ENCODE peak calls at places on chromosomes 6 and 20, in six cellular contexts. G, V, L, I, K and U are unnamed samples.

GRCh38 chr20:46200582-46201570 is 82.8 kb downstream of the CD40 start:
- DNase-seq in G (no peak), V (no peak), L (peak; percentile 22), I (no peak), K (no peak), U (no peak)

GRCh38 chr6:142569676-142570075 is 267.9 kb downstream of the ADGRG6 start:
- DNase-seq in G (peak; percentile 15), V (no peak), L (no peak), I (no peak), K (peak; percentile 19), U (no peak)

GRCh38 chr6:75932067-75932466 is 140.4 kb downstream of the IMPG1 start:
- DNase-seq in G (peak; percentile 49), V (no peak), L (peak; percentile 54), I (no peak), K (peak; percentile 45), U (peak; percentile 39)

GRCh38 chr20:58251979-58252591 is 23.6 kb upstream of the ANKRD60 start:
- DNase-seq in G (peak; percentile 88), V (peak; percentile 97), L (peak; percentile 85), I (no peak), K (peak; percentile 80), U (peak; percentile 87)

GRCh38 chr20:853406-853996 is 20.0 kb downstream of the FAM110A start:
- DNase-seq in G (no peak), V (no peak), L (no peak), I (no peak), K (no peak), U (no peak)

GRCh38 chr20:56689852-56690485 is 60.9 kb downstream of the TFAP2C start:
- DNase-seq in G (no peak), V (no peak), L (no peak), I (no peak), K (no peak), U (no peak)

GRCh38 chr20:17610566-17611289 is 40.9 kb downstream of the DSTN start:
- DNase-seq in G (no peak), V (no peak), L (no peak), I (no peak), K (peak; percentile 31), U (no peak)

GRCh38 chr20:32439132-32439829 is 81.2 kb downstream of the ASXL1 start:
- DNase-seq in G (no peak), V (no peak), L (peak; percentile 20), I (no peak), K (no peak), U (peak; percentile 97)

GRCh38 chr6:82040405-82041221 is 206.9 kb downstream of the IBTK start:
- DNase-seq in G (peak; percentile 46), V (peak; percentile 6), L (peak; percentile 37), I (peak; percentile 7), K (peak; percentile 72), U (peak; percentile 56)

GRCh38 chr20:44785768-44786167 is 24.6 kb downstream of the RIMS4 start:
- DNase-seq in G (no peak), V (peak; percentile 36), L (no peak), I (no peak), K (no peak), U (no peak)

GRCh38 chr6:152246554-152247337 is 390.4 kb downstream of the SYNE1 start:
- DNase-seq in G (no peak), V (no peak), L (no peak), I (no peak), K (no peak), U (no peak)

GRCh38 chr6:94270040-94270689 is 850.8 kb upstream of the EPHA7 start:
- DNase-seq in G (no peak), V (no peak), L (no peak), I (no peak), K (no peak), U (peak; percentile 11)

GRCh38 chr6:145012039-145012662 is 723.2 kb downstream of the EPM2A start:
- DNase-seq in G (no peak), V (no peak), L (no peak), I (no peak), K (no peak), U (no peak)

GRCh38 chr6:161094904-161095440 is 103.4 kb downstream of the MAP3K4 start:
- DNase-seq in G (no peak), V (no peak), L (no peak), I (no peak), K (no peak), U (peak; percentile 35)

GRCh38 chr6:43297644-43298564 is at the start of gene SLC22A7:
- DNase-seq in G (peak; percentile 60), V (no peak), L (no peak), I (no peak), K (no peak), U (no peak)

GRCh38 chr6:44453146-44453545 is 65.6 kb downstream of the CDC5L start:
- DNase-seq in G (no peak), V (no peak), L (no peak), I (no peak), K (no peak), U (no peak)

GRCh38 chr20:18428490-18429173 is 38.2 kb downstream of the DZANK1 start:
- DNase-seq in G (peak; percentile 64), V (no peak), L (no peak), I (no peak), K (peak; percentile 73), U (no peak)

GRCh38 chr6:115932481-115932880 is 128.2 kb downstream of the FRK start:
- DNase-seq in G (no peak), V (no peak), L (no peak), I (no peak), K (no peak), U (no peak)

GRCh38 chr20:33660685-33661058 is 1.5 kb upstream of the C20orf144 start:
- DNase-seq in G (no peak), V (no peak), L (no peak), I (no peak), K (no peak), U (no peak)

GRCh38 chr20:4949833-4950178 is 51.5 kb downstream of the SLC23A2 start:
- DNase-seq in G (peak; percentile 30), V (peak; percentile 60), L (no peak), I (no peak), K (peak; percentile 46), U (peak; percentile 58)

GRCh38 chr20:7516631-7517051 is 423.6 kb downstream of the HAO1 start:
- DNase-seq in G (no peak), V (no peak), L (no peak), I (no peak), K (no peak), U (no peak)

GRCh38 chr6:30396833-30397479 is 52.0 kb downstream of the RPP21 start:
- DNase-seq in G (peak; percentile 58), V (peak; percentile 80), L (peak; percentile 90), I (peak; percentile 9), K (peak; percentile 72), U (peak; percentile 76)

GRCh38 chr6:84016029-84016428 is 17.5 kb upstream of the MRAP2 start:
- DNase-seq in G (no peak), V (no peak), L (no peak), I (no peak), K (no peak), U (no peak)

GRCh38 chr20:50762435-50763201 is 31.2 kb downstream of the PARD6B start:
- DNase-seq in G (peak; percentile 34), V (peak; percentile 51), L (no peak), I (no peak), K (no peak), U (no peak)

GRCh38 chr20:10864076-10864672 is 190.4 kb upstream of the JAG1 start:
- DNase-seq in G (no peak), V (no peak), L (no peak), I (no peak), K (no peak), U (peak; percentile 8)

GRCh38 chr6:116387374-116387773 is 16.6 kb downstream of the DSE start:
- DNase-seq in G (no peak), V (no peak), L (no peak), I (no peak), K (peak; percentile 43), U (peak; percentile 50)

GRCh38 chr6:45533394-45533793 is 155.7 kb upstream of the SUPT3H start:
- DNase-seq in G (no peak), V (no peak), L (no peak), I (no peak), K (no peak), U (no peak)

GRCh38 chr6:33213166-33213988 is 5.1 kb downstream of the RING1 start:
- DNase-seq in G (no peak), V (no peak), L (no peak), I (no peak), K (no peak), U (peak; percentile 65)

GRCh38 chr6:31246051-31246495 is 25.8 kb downstream of the HLA-C start:
- DNase-seq in G (peak; percentile 68), V (no peak), L (no peak), I (no peak), K (peak; percentile 66), U (no peak)

GRCh38 chr6:97133071-97133470 is 149.9 kb downstream of the MMS22L start:
- DNase-seq in G (no peak), V (no peak), L (peak; percentile 3), I (no peak), K (no peak), U (no peak)

GRCh38 chr6:26195376-26195923 is 108.2 kb downstream of the HFE start:
- DNase-seq in G (peak; percentile 94), V (no peak), L (peak; percentile 91), I (peak; percentile 70), K (peak; percentile 96), U (peak; percentile 94)

GRCh38 chr6:8888468-8888867 is 453.1 kb upstream of the SLC35B3 start:
- DNase-seq in G (peak; percentile 16), V (no peak), L (peak; percentile 1), I (no peak), K (no peak), U (peak; percentile 60)

GRCh38 chr6:145271086-145271485 is 464.2 kb downstream of the EPM2A start:
- DNase-seq in G (no peak), V (no peak), L (no peak), I (no peak), K (no peak), U (no peak)

GRCh38 chr6:28923318-28924102 is at the start of gene TRIM27:
- DNase-seq in G (peak; percentile 88), V (peak; percentile 75), L (peak; percentile 97), I (peak; percentile 34), K (peak; percentile 85), U (peak; percentile 96)
- TF ChIP-seq MYC in G (peak; percentile 98), V (peak; percentile 24), L (peak; percentile 65), I (peak; percentile 44), K (peak; percentile 82), U (peak; percentile 96)

GRCh38 chr20:49318091-49318429 is 40.2 kb upstream of the ZNFX1 start:
- DNase-seq in G (no peak), V (no peak), L (no peak), I (no peak), K (no peak), U (no peak)
- H3K4me3 ChIP-seq in G (no peak overlapping the region), V (peak overlapping the region; percentile 44), L (no peak overlapping the region), I (no peak overlapping the region), K (no peak overlapping the region), U (no peak overlapping the region)

GRCh38 chr6:112235956-112236355 is 18.4 kb downstream of the LAMA4 start:
- DNase-seq in G (no peak), V (no peak), L (no peak), I (no peak), K (peak; percentile 86), U (peak; percentile 39)
- TF ChIP-seq MYC in G (no peak), V (no peak), L (no peak), I (no peak), K (no peak), U (no peak)

GRCh38 chr6:27279513-27280063 is 32.1 kb downstream of the PRSS16 start:
- DNase-seq in G (no peak), V (no peak), L (peak; percentile 69), I (no peak), K (no peak), U (no peak)
- H3K4me3 ChIP-seq in G (peak overlapping the region; percentile 42), V (peak overlapping the region; percentile 62), L (peak overlapping the region; percentile 58), I (peak overlapping the region; percentile 66), K (no peak overlapping the region), U (no peak overlapping the region)